ENCODE peak calls at places on chromosome 4, in five cellular contexts. One of them, this sample, is unnamed.
A peak's percentile ranks its signal among the peaks of the same experiment; 100 is the strongest.

GRCh38 chr4:88148560-88148959 is 9.9 kb downstream of the ABCG2 start:
- DNase-seq in C1 segment of cervical spinal cord: no peak
- DNase-seq in T follicular helper cell: no peak
- DNase-seq in ACHN: no peak
- DNase-seq in GM04504: no peak
- DNase-seq in this sample: no peak

GRCh38 chr4:168972601-168973000 is 37.5 kb downstream of the CBR4 start:
- DNase-seq in C1 segment of cervical spinal cord: no peak
- DNase-seq in T follicular helper cell: no peak
- DNase-seq in ACHN: no peak
- DNase-seq in GM04504: no peak
- DNase-seq in this sample: no peak

GRCh38 chr4:36854554-36854953 is 390.0 kb upstream of the NWD2 start:
- DNase-seq in C1 segment of cervical spinal cord: no peak
- DNase-seq in T follicular helper cell: no peak
- DNase-seq in ACHN: no peak
- DNase-seq in GM04504: no peak
- DNase-seq in this sample: no peak

GRCh38 chr4:73734405-73735070 is 5.8 kb upstream of the CXCL8 start:
- DNase-seq in C1 segment of cervical spinal cord: no peak
- DNase-seq in T follicular helper cell: no peak
- DNase-seq in ACHN: no peak
- DNase-seq in GM04504: no peak
- DNase-seq in this sample: no peak

GRCh38 chr4:154928640-154929257 is 147.7 kb downstream of the RBM46 start:
- DNase-seq in C1 segment of cervical spinal cord: no peak
- DNase-seq in T follicular helper cell: no peak
- DNase-seq in ACHN: peak; percentile 39
- DNase-seq in GM04504: peak; percentile 18
- DNase-seq in this sample: peak; percentile 15

GRCh38 chr4:125389713-125390112 is 75.0 kb downstream of the FAT4 start:
- DNase-seq in C1 segment of cervical spinal cord: no peak
- DNase-seq in T follicular helper cell: no peak
- DNase-seq in ACHN: peak; percentile 63
- DNase-seq in GM04504: peak; percentile 78
- DNase-seq in this sample: no peak

GRCh38 chr4:99808260-99808857 is 8.3 kb upstream of the DAPP1 start:
- DNase-seq in C1 segment of cervical spinal cord: no peak
- DNase-seq in T follicular helper cell: peak; percentile 56
- DNase-seq in ACHN: peak; percentile 63
- DNase-seq in GM04504: no peak
- DNase-seq in this sample: peak; percentile 14

GRCh38 chr4:55278316-55278715 is 67.7 kb upstream of the SRD5A3 start:
- DNase-seq in C1 segment of cervical spinal cord: no peak
- DNase-seq in T follicular helper cell: no peak
- DNase-seq in ACHN: no peak
- DNase-seq in GM04504: no peak
- DNase-seq in this sample: no peak

GRCh38 chr4:54513231-54513630 is 144.5 kb upstream of the KIT start:
- DNase-seq in C1 segment of cervical spinal cord: no peak
- DNase-seq in T follicular helper cell: no peak
- DNase-seq in ACHN: peak; percentile 24
- DNase-seq in GM04504: peak; percentile 85
- DNase-seq in this sample: no peak

GRCh38 chr4:130257271-130257670 is 1161.3 kb downstream of the C4orf33 start:
- DNase-seq in C1 segment of cervical spinal cord: no peak
- DNase-seq in T follicular helper cell: no peak
- DNase-seq in ACHN: peak; percentile 52
- DNase-seq in GM04504: peak; percentile 42
- DNase-seq in this sample: no peak

This sample was measured in G401.